ENCODE peak calls at places on chromosomes 1 and 21, in nine cellular contexts. X, R, O, S, Y, G, T, P and U are unnamed samples.

GRCh38 chr1:23562138-23562819 is 3.0 kb upstream of the ID3 start:
- DNase-seq in G (peak), S (peak), R (peak), Y (peak), T (peak), X (no peak), P (peak), O (peak), U (peak)

GRCh38 chr1:156676820-156677615 is at the start of gene NES:
- DNase-seq in P (no peak), S (peak), T (peak), R (peak), Y (peak), O (no peak), G (peak), X (no peak), U (no peak)

GRCh38 chr1:4725416-4725815 is 71.0 kb downstream of the AJAP1 start:
- DNase-seq in S (no peak), X (no peak), P (no peak), T (no peak), Y (no peak), R (no peak), G (no peak), O (no peak), U (no peak)

GRCh38 chr1:96722161-96722908 is 751 bp downstream of the PTBP2 start:
- DNase-seq in T (peak), O (peak), Y (peak), R (peak), G (peak), P (no peak), S (peak), X (no peak), U (peak)

GRCh38 chr1:39681999-39682398 is 9.2 kb downstream of the HPCAL4 start:
- DNase-seq in X (no peak), Y (no peak), P (no peak), T (no peak), R (no peak), O (no peak), S (no peak), G (no peak), U (no peak)

GRCh38 chr1:177211231-177211630 is 40.5 kb downstream of the BRINP2 start:
- DNase-seq in O (no peak), S (no peak), Y (no peak), X (no peak), T (no peak), G (no peak), P (no peak), R (no peak), U (no peak)

GRCh38 chr21:44533891-44534627 is 5.9 kb downstream of the KRTAP10-1 start:
- DNase-seq in T (no peak), S (no peak), Y (no peak), G (no peak), R (no peak), O (no peak), X (no peak), P (no peak), U (no peak)

GRCh38 chr1:168636642-168637111 is 60.3 kb downstream of the XCL1 start:
- DNase-seq in T (peak), S (no peak), X (no peak), P (no peak), O (peak), Y (peak), G (no peak), R (peak), U (no peak)

GRCh38 chr1:168223681-168224515 is 1.9 kb upstream of the SFT2D2 start:
- DNase-seq in X (no peak), Y (no peak), P (no peak), S (no peak), O (no peak), R (no peak), T (no peak), G (no peak), U (no peak)

GRCh38 chr1:178752891-178753290 is 27.8 kb downstream of the RALGPS2 start:
- DNase-seq in T (no peak), R (no peak), G (no peak), O (no peak), Y (no peak), P (no peak), X (no peak), S (no peak), U (no peak)

GRCh38 chr1:211551628-211552465 is 27.1 kb downstream of the SLC30A1 start:
- DNase-seq in G (no peak), O (peak), S (no peak), Y (peak), R (peak), T (no peak), P (no peak), X (no peak), U (no peak)

GRCh38 chr1:200493344-200493743 is 83.5 kb upstream of the ZNF281 start:
- DNase-seq in P (no peak), T (no peak), G (no peak), X (no peak), R (no peak), Y (no peak), O (no peak), S (no peak), U (no peak)

GRCh38 chr1:162656266-162656665 is 24.0 kb downstream of the DDR2 start:
- DNase-seq in S (no peak), Y (no peak), R (no peak), O (no peak), X (no peak), P (no peak), G (no peak), T (no peak), U (no peak)

GRCh38 chr21:34152500-34152899 is 79.1 kb downstream of the MRPS6 start:
- DNase-seq in G (no peak), Y (no peak), O (no peak), X (no peak), S (no peak), P (no peak), T (no peak), R (no peak), U (no peak)

GRCh38 chr1:155261401-155261887 is 716 bp downstream of the SCAMP3 start:
- DNase-seq in R (peak), Y (peak), O (peak), G (no peak), T (peak), S (no peak), X (peak), P (peak), U (peak)

GRCh38 chr1:56491441-56491840 is 87.9 kb downstream of the PLPP3 start:
- DNase-seq in O (peak), T (peak), Y (peak), X (no peak), R (peak), G (no peak), S (no peak), P (no peak), U (no peak)

GRCh38 chr21:26405735-26406361 is 167.2 kb downstream of the CYYR1 start:
- DNase-seq in G (no peak), T (peak), R (peak), P (no peak), X (peak), O (peak), Y (peak), S (no peak), U (no peak)

GRCh38 chr1:200005160-200005559 is 22.4 kb upstream of the NR5A2 start:
- DNase-seq in G (no peak), P (no peak), R (no peak), S (no peak), X (no peak), Y (no peak), T (no peak), O (no peak), U (no peak)

GRCh38 chr1:6126521-6127067 is 53.5 kb downstream of the CHD5 start:
- DNase-seq in T (no peak), O (no peak), R (no peak), Y (no peak), G (no peak), P (no peak), S (no peak), X (no peak), U (no peak)

GRCh38 chr1:20751462-20751990 is 19.0 kb upstream of the SH2D5 start:
- DNase-seq in S (no peak), P (no peak), Y (no peak), T (no peak), O (no peak), X (no peak), R (peak), G (no peak), U (no peak)

GRCh38 chr1:117262976-117263375 is 52.2 kb upstream of the VTCN1 start:
- DNase-seq in X (no peak), S (no peak), G (no peak), R (no peak), O (no peak), Y (no peak), T (no peak), P (no peak), U (no peak)

GRCh38 chr1:85274969-85275453 is 1.4 kb downstream of the BCL10 start:
- DNase-seq in T (peak), Y (peak), R (peak), P (no peak), X (no peak), G (no peak), O (peak), S (no peak), U (no peak)

GRCh38 chr1:89889336-89889640 is 68.5 kb downstream of the LRRC8D start:
- DNase-seq in R (no peak), Y (no peak), X (no peak), S (no peak), O (no peak), T (no peak), G (no peak), P (no peak), U (no peak)

GRCh38 chr1:223810586-223810985 is 35.2 kb downstream of the TP53BP2 start:
- DNase-seq in G (no peak), S (no peak), X (no peak), O (no peak), T (no peak), P (no peak), Y (no peak), R (peak), U (no peak)

GRCh38 chr1:41830711-41831110 is 88.0 kb downstream of the HIVEP3 start:
- DNase-seq in Y (no peak), X (no peak), P (no peak), O (peak), T (no peak), R (no peak), G (no peak), S (no peak), U (no peak)